ENCODE peak calls at places on chromosome 17, in six cellular contexts. G is lung; E is nephron progenitor cell; F is AG09309; M is NCI-H345; A is stimulated activated CD8-positive, alpha-beta memory T cell treated with anti-CD3 and anti-CD28 coated beads, Interleukin-4, amount 100 ng/mL, for 4 hours. V is an unnamed sample.

GRCh38 chr17:35257080-35257701 is 14.3 kb downstream of the SLFN5 start:
- DNase-seq in G (peak), E (no peak), F (no peak), M (peak), A (no peak), V (peak)

GRCh38 chr17:949623-950338 is 29.8 kb downstream of the NXN start:
- DNase-seq in G (no peak), E (peak), F (no peak), M (no peak), A (no peak), V (no peak)

GRCh38 chr17:17808706-17809432 is 27.9 kb downstream of the SREBF1 start:
- DNase-seq in G (no peak), E (no peak), F (no peak), M (no peak), A (no peak), V (no peak)

GRCh38 chr17:12927541-12928425 is 90.0 kb downstream of the ELAC2 start:
- DNase-seq in G (no peak), E (no peak), F (peak), M (no peak), A (no peak), V (no peak)

GRCh38 chr17:13735861-13736260 is 134.1 kb upstream of the HS3ST3A1 start:
- DNase-seq in G (no peak), E (no peak), F (no peak), M (no peak), A (no peak), V (no peak)

GRCh38 chr17:2412561-2413021 is 11.7 kb upstream of the MNT start:
- DNase-seq in G (no peak), E (no peak), F (no peak), M (no peak), A (no peak), V (no peak)

GRCh38 chr17:45341389-45342158 is 24.8 kb upstream of the MAP3K14 start:
- DNase-seq in G (peak), E (peak), F (peak), M (peak), A (no peak), V (no peak)

GRCh38 chr17:44219126-44219635 is 294 bp downstream of the UBTF start:
- DNase-seq in G (peak), E (peak), F (no peak), M (no peak), A (no peak), V (peak)

GRCh38 chr17:69325518-69326301 is 1.2 kb downstream of the ABCA5 start:
- DNase-seq in G (no peak), E (no peak), F (no peak), M (peak), A (no peak), V (no peak)

GRCh38 chr17:73297934-73298861 is 13.6 kb downstream of the CDC42EP4 start:
- DNase-seq in G (no peak), E (no peak), F (no peak), M (no peak), A (no peak), V (no peak)

GRCh38 chr17:11896199-11896598 is 101.1 kb downstream of the ZNF18 start:
- DNase-seq in G (no peak), E (no peak), F (no peak), M (no peak), A (no peak), V (no peak)